ENCODE peak calls at places on chromosomes 5 and 9, in four cellular contexts. G, F, T and C are unnamed samples.

GRCh38 chr5:91925249-91925648 is 542.1 kb upstream of the ARRDC3 start:
- DNase-seq in G (no peak), F (no peak), T (no peak), C (no peak)

GRCh38 chr5:177133845-177134652 is 476 bp downstream of the NSD1 start:
- DNase-seq in G (no peak), F (peak; percentile 57), T (peak; percentile 36), C (peak; percentile 42)

GRCh38 chr9:76297721-76298239 is 96.4 kb downstream of the RFK start:
- DNase-seq in G (no peak), F (no peak), T (no peak), C (no peak)

GRCh38 chr9:120531683-120532300 is 48.2 kb downstream of the CDK5RAP2 start:
- DNase-seq in G (peak; percentile 52), F (peak; percentile 24), T (no peak), C (peak; percentile 59)

GRCh38 chr5:80140496-80140895 is 105.3 kb downstream of the THBS4 start:
- DNase-seq in G (no peak), F (no peak), T (no peak), C (no peak)

GRCh38 chr9:113221800-113222481 is 597 bp downstream of the SLC31A1 start:
- DNase-seq in G (no peak), F (no peak), T (no peak), C (peak; percentile 3)

GRCh38 chr5:88643315-88643714 is 239.7 kb downstream of the MEF2C start:
- DNase-seq in G (no peak), F (no peak), T (no peak), C (peak; percentile 69)

GRCh38 chr5:31671339-31671741 is 32.4 kb downstream of the PDZD2 start:
- DNase-seq in G (no peak), F (no peak), T (no peak), C (no peak)

GRCh38 chr9:27539479-27540441 is 10.1 kb upstream of the MOB3B start:
- DNase-seq in G (no peak), F (peak; percentile 24), T (no peak), C (peak; percentile 63)

GRCh38 chr9:34992376-34992951 is 2.9 kb downstream of the DNAJB5 start:
- DNase-seq in G (no peak), F (peak; percentile 83), T (no peak), C (peak; percentile 80)

GRCh38 chr9:17635115-17635890 is 56.4 kb downstream of the SH3GL2 start:
- DNase-seq in G (no peak), F (no peak), T (no peak), C (peak; percentile 43)

GRCh38 chr5:172800088-172800551 is 29.1 kb upstream of the DUSP1 start:
- DNase-seq in G (no peak), F (peak; percentile 84), T (no peak), C (peak; percentile 64)

GRCh38 chr5:10485142-10485795 is 43.6 kb downstream of the ROPN1L start:
- DNase-seq in G (no peak), F (peak; percentile 98), T (no peak), C (no peak)

GRCh38 chr5:58452566-58453258 is 7.2 kb downstream of the PLK2 start:
- DNase-seq in G (no peak), F (no peak), T (no peak), C (peak; percentile 22)

GRCh38 chr5:77847814-77848290 is 71.7 kb upstream of the TBCA start:
- DNase-seq in G (no peak), F (no peak), T (no peak), C (no peak)

GRCh38 chr5:75668348-75668895 is 48.8 kb downstream of the POC5 start:
- DNase-seq in G (no peak), F (no peak), T (no peak), C (no peak)